ENCODE peak calls at places on chromosomes 12 and 14, in seven cellular contexts. A is HepG2, C is HCT116, V is H1, T is K562, Y is endothelial cell of umbilical vein, W is GM12878. H is an unnamed sample.

GRCh38 chr12:93686572-93687365 is 9.6 kb downstream of the CRADD start:
- DNase-seq in A (no peak), C (no peak), V (no peak), T (no peak), Y (no peak), W (no peak), H (peak; percentile 71)

GRCh38 chr12:89353823-89354629 is 1.7 kb upstream of the DUSP6 start:
- DNase-seq in A (peak; percentile 85), C (peak; percentile 73), V (peak; percentile 91), T (no peak), Y (peak; percentile 66), W (no peak), H (no peak)

GRCh38 chr12:81461163-81461562 is 298.0 kb downstream of the PPFIA2 start:
- DNase-seq in A (no peak), C (no peak), V (no peak), T (no peak), Y (no peak), W (no peak), H (no peak)

GRCh38 chr12:32577328-32577727 is 101.8 kb upstream of the DNM1L start:
- DNase-seq in A (no peak), C (no peak), V (no peak), T (no peak), Y (no peak), W (no peak), H (no peak)

GRCh38 chr12:77888611-77889010 is 57.9 kb downstream of the NAV3 start:
- DNase-seq in A (peak; percentile 27), C (peak; percentile 67), V (no peak), T (no peak), Y (peak; percentile 97), W (no peak), H (no peak)

GRCh38 chr14:68246074-68246980 is 426.7 kb downstream of the RAD51B start:
- DNase-seq in A (no peak), C (no peak), V (no peak), T (peak; percentile 33), Y (peak; percentile 61), W (no peak), H (no peak)

GRCh38 chr14:33516898-33517436 is 433.9 kb downstream of the EGLN3 start:
- DNase-seq in A (no peak), C (no peak), V (no peak), T (no peak), Y (no peak), W (no peak), H (no peak)

GRCh38 chr14:66662374-66662773 is 154.4 kb downstream of the GPHN start:
- DNase-seq in A (peak; percentile 10), C (no peak), V (no peak), T (no peak), Y (peak; percentile 41), W (no peak), H (no peak)

GRCh38 chr14:32821989-32822653 is 116.6 kb upstream of the NPAS3 start:
- DNase-seq in A (no peak), C (no peak), V (no peak), T (no peak), Y (no peak), W (no peak), H (no peak)

GRCh38 chr14:72416081-72416849 is 477.6 kb downstream of the DPF3 start:
- DNase-seq in A (no peak), C (no peak), V (no peak), T (no peak), Y (no peak), W (no peak), H (no peak)

GRCh38 chr14:88323520-88324199 is 591 bp upstream of the KCNK10 start:
- DNase-seq in A (no peak), C (no peak), V (peak; percentile 74), T (no peak), Y (no peak), W (no peak), H (no peak)

GRCh38 chr12:115259968-115260806 is 576.2 kb upstream of the TBX3 start:
- DNase-seq in A (peak; percentile 28), C (no peak), V (no peak), T (no peak), Y (no peak), W (no peak), H (no peak)

GRCh38 chr12:67441736-67442346 is 172.7 kb downstream of the CAND1 start:
- DNase-seq in A (peak; percentile 58), C (peak; percentile 61), V (peak; percentile 87), T (peak; percentile 82), Y (peak; percentile 47), W (no peak), H (peak; percentile 47)

GRCh38 chr14:103721334-103722120 is 5.9 kb downstream of the ZFYVE21 start:
- DNase-seq in A (no peak), C (peak; percentile 86), V (no peak), T (no peak), Y (no peak), W (no peak), H (no peak)

GRCh38 chr12:107992016-107992415 is 137.1 kb upstream of the WSCD2 start:
- DNase-seq in A (no peak), C (no peak), V (no peak), T (no peak), Y (no peak), W (no peak), H (no peak)

GRCh38 chr14:24780278-24780677 is 146.3 kb upstream of the GZMB start:
- DNase-seq in A (no peak), C (no peak), V (no peak), T (no peak), Y (no peak), W (no peak), H (no peak)

GRCh38 chr14:102608064-102608446 is 15.6 kb downstream of the RCOR1 start:
- DNase-seq in A (no peak), C (no peak), V (no peak), T (no peak), Y (no peak), W (peak; percentile 79), H (no peak)

GRCh38 chr12:30546121-30546520 is 149.5 kb downstream of the IPO8 start:
- DNase-seq in A (peak; percentile 2), C (no peak), V (no peak), T (no peak), Y (no peak), W (no peak), H (no peak)

GRCh38 chr12:109743076-109743910 is 29.7 kb downstream of the FAM222A start:
- DNase-seq in A (no peak), C (no peak), V (no peak), T (no peak), Y (no peak), W (no peak), H (no peak)

GRCh38 chr12:77354766-77355362 is 289.5 kb upstream of the E2F7 start:
- DNase-seq in A (no peak), C (no peak), V (no peak), T (no peak), Y (peak; percentile 17), W (no peak), H (no peak)

GRCh38 chr14:58639842-58640484 is 2.2 kb downstream of the DACT1 start:
- DNase-seq in A (peak; percentile 15), C (peak; percentile 62), V (no peak), T (peak; percentile 17), Y (peak; percentile 58), W (peak; percentile 36), H (no peak)

GRCh38 chr14:102125546-102125945 is 14.2 kb upstream of the WDR20 start:
- DNase-seq in A (no peak), C (no peak), V (no peak), T (no peak), Y (peak; percentile 6), W (no peak), H (no peak)

DNA sequence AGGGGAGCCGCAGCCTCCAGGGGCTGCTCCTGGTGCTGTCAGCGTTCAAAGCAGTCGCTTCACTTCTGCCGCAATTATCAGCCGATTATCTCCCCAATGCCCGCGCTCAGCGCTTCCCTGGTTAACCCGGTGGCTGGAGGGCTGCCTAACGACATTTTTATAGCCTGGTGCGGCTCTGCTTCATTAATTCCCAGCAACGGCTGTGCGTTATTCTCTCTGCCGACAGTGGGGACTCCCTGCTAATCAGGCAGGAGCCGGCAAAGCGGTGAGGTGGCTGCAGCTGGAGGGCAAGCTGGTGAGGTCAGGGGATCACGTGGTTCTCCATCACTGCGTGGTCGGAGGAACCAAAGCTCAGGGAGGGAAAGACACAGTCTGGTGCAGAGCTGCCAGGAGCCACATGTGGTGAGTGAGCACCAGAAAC is 62.9 kb downstream of the GLRX5 start:
- DNase-seq in A (no peak), C (no peak), V (peak; percentile 62), T (peak; percentile 5), Y (no peak), W (no peak), H (no peak)
- H3K4me3 ChIP-seq in A (no peak overlapping the region), C (no peak overlapping the region), V (peak overlapping the region; percentile 17), T (no peak overlapping the region), Y (no peak overlapping the region), W (no peak overlapping the region), H (no peak overlapping the region)

GRCh38 chr12:69910739-69911138 is 85.7 kb downstream of the MYRFL start:
- DNase-seq in A (no peak), C (no peak), V (no peak), T (no peak), Y (no peak), W (no peak), H (no peak)
- TF ChIP-seq POLR2AphosphoS5 in A (no peak), C (no peak), V (no peak), T (no peak), Y (no peak), W (no peak), H (no peak)

DNA sequence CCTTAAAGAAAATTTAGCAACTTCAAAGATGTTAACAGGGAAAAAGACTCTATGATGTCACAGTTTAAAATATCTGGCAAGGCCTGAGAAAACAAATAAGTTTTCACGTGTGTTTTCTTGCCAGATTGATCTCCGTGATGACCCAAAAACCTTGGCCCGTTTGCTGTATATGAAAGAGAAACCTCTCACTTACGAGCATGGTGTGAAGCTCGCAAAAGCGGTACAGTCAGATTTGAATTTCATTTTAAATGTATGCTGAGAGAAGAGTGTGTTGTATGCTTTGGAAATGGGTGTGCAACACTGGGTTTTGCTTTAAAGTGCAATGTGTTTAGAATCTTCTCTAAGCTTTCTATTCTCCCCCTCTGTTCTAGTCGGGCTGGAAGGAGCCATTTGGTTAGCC is 35.7 kb downstream of the GPHB5 start:
- DNase-seq in A (no peak), C (no peak), V (no peak), T (no peak), Y (no peak), W (no peak), H (no peak)
- TF ChIP-seq EZH2 in A (no peak), C (no peak), V (no peak), T (no peak), Y (no peak), W (no peak), H (no peak)

GRCh38 chr12:53618340-53618739 is 7.8 kb downstream of the ATF7 start:
- DNase-seq in A (no peak), C (no peak), V (no peak), T (no peak), Y (no peak), W (no peak), H (peak; percentile 58)
- H3K4me3 ChIP-seq in A (no peak overlapping the region), C (no peak overlapping the region), V (no peak overlapping the region), T (peak overlapping the region; percentile 11), Y (peak overlapping the region; percentile 49), W (peak overlapping the region; percentile 51), H (peak overlapping the region; percentile 78)

DNA sequence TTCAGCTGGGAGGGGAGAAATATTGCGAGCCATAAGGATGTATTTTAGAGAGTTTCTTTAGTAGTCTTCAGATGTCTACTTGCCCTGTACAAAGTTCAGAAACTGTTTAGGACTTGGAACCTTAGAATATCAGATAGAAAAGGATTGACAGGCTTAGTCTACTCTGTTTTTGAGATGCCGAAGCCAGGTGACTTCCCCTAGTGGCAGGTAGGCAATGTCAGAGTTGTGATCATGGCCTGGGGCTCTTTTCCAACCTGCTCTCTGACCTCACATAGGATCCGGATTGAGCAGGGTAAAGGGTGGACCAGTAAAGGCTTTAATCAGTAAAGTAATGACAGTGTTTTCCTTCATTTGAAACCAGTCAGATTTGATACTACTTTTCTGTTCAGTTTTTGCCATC is 59.6 kb downstream of the PRKCH start:
- DNase-seq in A (peak; percentile 1), C (no peak), V (no peak), T (no peak), Y (no peak), W (no peak), H (no peak)
- TF ChIP-seq POLR2AphosphoS5 in A (no peak), C (no peak), V (no peak), T (no peak), Y (no peak), W (no peak), H (no peak)

H was measured in SK-N-MC.